ENCODE peak calls at places on chromosomes 3 and 15, in eight cellular contexts. G is activated CD8-positive, alpha-beta memory T cell treated with anti-CD3 and anti-CD28 coated beads, Interleukin-2, amount 10 ng/mL, durations not matched to agents 7 days and 5 days; X is putamen; I is Jurkat, Clone E6-1; U is C1 segment of cervical spinal cord; Z is activated CD4-positive, alpha-beta T cell treated with anti-CD3 and anti-CD28 coated beads for 4 hours; C is fibroblast of mammary gland; B is NCI-H1694. O is an unnamed sample.

GRCh38 chr3:39501982-39502837 is 34.7 kb downstream of the MOBP start:
- DNase-seq in G (no peak), X (peak), I (no peak), U (no peak), Z (no peak), C (no peak), B (no peak), O (no peak)

GRCh38 chr3:171801738-171802600 is 8.3 kb downstream of the PLD1 start:
- DNase-seq in G (no peak), X (no peak), I (no peak), U (no peak), Z (no peak), C (peak), B (no peak), O (peak)

GRCh38 chr3:159922861-159923312 is 65.7 kb upstream of the IL12A start:
- DNase-seq in G (no peak), X (no peak), I (no peak), U (no peak), Z (no peak), C (no peak), B (no peak), O (no peak)

GRCh38 chr3:158659454-158660237 is 12.8 kb downstream of the LXN start:
- DNase-seq in G (peak), X (peak), I (peak), U (peak), Z (peak), C (peak), B (peak), O (peak)

GRCh38 chr3:46389306-46389705 is 17.6 kb downstream of the CCR5AS start:
- DNase-seq in G (no peak), X (no peak), I (no peak), U (no peak), Z (no peak), C (no peak), B (no peak), O (no peak)

GRCh38 chr15:62469874-62470688 is 305.0 kb upstream of the C2CD4B start:
- DNase-seq in G (no peak), X (no peak), I (no peak), U (no peak), Z (no peak), C (peak), B (no peak), O (peak)

GRCh38 chr3:157160652-157161480 is 919 bp upstream of the CCNL1 start:
- DNase-seq in G (peak), X (peak), I (no peak), U (no peak), Z (peak), C (peak), B (peak), O (peak)

GRCh38 chr15:51576911-51577500 is 45.6 kb downstream of the DMXL2 start:
- DNase-seq in G (no peak), X (no peak), I (no peak), U (no peak), Z (no peak), C (peak), B (no peak), O (peak)

GRCh38 chr15:92840149-92840548 is 60.0 kb upstream of the CHD2 start:
- DNase-seq in G (no peak), X (no peak), I (no peak), U (no peak), Z (no peak), C (no peak), B (no peak), O (no peak)